ENCODE peak calls at places on chromosomes 2 and 18, in four cellular contexts. T, S, B and D are unnamed samples.

GRCh38 chr2:50773533-50773932 is 258.4 kb downstream of the NRXN1 start:
- DNase-seq in S (peak), T (no peak), B (no peak), D (no peak)

GRCh38 chr2:71564790-71565189 is 111.4 kb downstream of the DYSF start:
- DNase-seq in S (no peak), T (no peak), B (no peak), D (no peak)

GRCh38 chr2:51998890-51999289 is 967.0 kb upstream of the NRXN1 start:
- DNase-seq in T (no peak), B (no peak), S (no peak), D (no peak)

GRCh38 chr2:95356821-95357700 is 45.4 kb upstream of the FAHD2A start:
- DNase-seq in T (no peak), S (no peak), B (no peak), D (no peak)

GRCh38 chr2:142745691-142746090 is 131.8 kb upstream of the KYNU start:
- DNase-seq in T (no peak), B (no peak), S (no peak), D (no peak)

GRCh38 chr2:31235504-31235902 is 1.6 kb downstream of the EHD3 start:
- DNase-seq in B (no peak), T (peak), S (no peak), D (no peak)

GRCh38 chr2:180578441-180578840 is 402.0 kb upstream of the UBE2E3 start:
- DNase-seq in T (no peak), B (no peak), S (no peak), D (no peak)

GRCh38 chr2:42917374-42918017 is 125.1 kb upstream of the HAAO start:
- DNase-seq in B (peak), S (no peak), T (no peak), D (no peak)

GRCh38 chr2:65438137-65438899 is 5.9 kb upstream of the SPRED2 start:
- DNase-seq in B (no peak), T (no peak), S (no peak), D (no peak)

GRCh38 chr18:61742555-61743429 is 150.0 kb downstream of the RNF152 start:
- DNase-seq in B (no peak), T (no peak), S (no peak), D (no peak)

GRCh38 chr2:95265182-95265581 is 9.1 kb upstream of the PROM2 start:
- DNase-seq in S (no peak), T (no peak), B (no peak), D (no peak)

GRCh38 chr2:82234283-82234682 is 1929.7 kb upstream of the LRRTM1 start:
- DNase-seq in B (no peak), T (no peak), S (no peak), D (no peak)

GRCh38 chr2:161763153-161763552 is 138.9 kb downstream of the SLC4A10 start:
- DNase-seq in S (no peak), T (no peak), B (no peak), D (no peak)

GRCh38 chr18:37574113-37574512 is 8.5 kb upstream of the CELF4 start:
- DNase-seq in B (no peak), T (peak), S (no peak), D (no peak)

GRCh38 chr2:64492272-64492671 is 31.9 kb upstream of the AFTPH start:
- DNase-seq in T (no peak), B (no peak), S (no peak), D (no peak)

GRCh38 chr2:200811336-200812121 is at the start of gene BZW1:
- DNase-seq in S (peak), T (peak), B (peak), D (peak)

GRCh38 chr2:118806797-118807667 is 40.4 kb downstream of the EN1 start:
- DNase-seq in B (no peak), T (no peak), S (no peak), D (no peak)

GRCh38 chr2:240750409-240750808 is 58.7 kb downstream of the AQP12A start:
- DNase-seq in S (no peak), B (no peak), T (no peak), D (no peak)

GRCh38 chr2:181780159-181781081 is 100.1 kb upstream of the NEUROD1 start:
- DNase-seq in B (no peak), T (no peak), S (no peak), D (no peak)